ENCODE peak calls at places on chromosomes 1 and 21, in five cellular contexts. Y is activated T-helper 1 cell treated with Interleukin-2 at 50 U/mL for 16 hours, I is left colon, H is GM23248, Q is heart right ventricle. Z is an unnamed sample.

GRCh38 chr21:43858806-43859648 is 6.0 kb upstream of the AGPAT3 start:
- DNase-seq in Q (no peak), Y (no peak), I (peak; percentile 15), H (no peak), Z (peak; percentile 67)

GRCh38 chr1:183724350-183725042 is 71.4 kb upstream of the APOBEC4 start:
- DNase-seq in I (no peak), H (no peak), Q (peak; percentile 58), Y (no peak), Z (no peak)

GRCh38 chr1:175481126-175482071 is 262.0 kb downstream of the TNR start:
- DNase-seq in H (peak; percentile 30), Q (no peak), Y (no peak), I (no peak), Z (no peak)

GRCh38 chr1:56837244-56837926 is 17.2 kb upstream of the C8A start:
- DNase-seq in Q (no peak), I (no peak), H (peak; percentile 35), Y (no peak), Z (no peak)

GRCh38 chr1:39196244-39197215 is 8.0 kb upstream of the MACF1 start:
- DNase-seq in Y (peak; percentile 37), I (no peak), H (peak; percentile 55), Q (peak; percentile 21), Z (no peak)

GRCh38 chr1:84973493-84974334 is 23.2 kb downstream of the MCOLN2 start:
- DNase-seq in Y (no peak), H (peak; percentile 54), Q (no peak), I (no peak), Z (no peak)

GRCh38 chr1:21639594-21640041 is 29.5 kb downstream of the RAP1GAP start:
- DNase-seq in Q (no peak), H (peak; percentile 52), I (no peak), Y (no peak), Z (no peak)

GRCh38 chr1:92201973-92202372 is 15.7 kb upstream of the C1orf146 start:
- DNase-seq in I (no peak), Y (no peak), H (no peak), Q (no peak), Z (no peak)

GRCh38 chr1:228084325-228084724 is 1.8 kb downstream of the ARF1 start:
- DNase-seq in Y (no peak), Q (no peak), H (peak; percentile 94), I (no peak), Z (no peak)

GRCh38 chr21:45455321-45456013 is 50.5 kb downstream of the COL18A1 start:
- DNase-seq in Q (no peak), Y (no peak), H (peak; percentile 69), I (no peak), Z (peak; percentile 81)

GRCh38 chr1:19407494-19408096 is 77.7 kb downstream of the CAPZB start:
- DNase-seq in Y (no peak), H (no peak), Q (no peak), I (no peak), Z (no peak)

GRCh38 chr1:234735976-234736375 is 126.0 kb upstream of the IRF2BP2 start:
- DNase-seq in Q (no peak), Y (no peak), I (no peak), H (no peak), Z (no peak)

GRCh38 chr1:210726621-210727020 is 397.9 kb downstream of the HHAT start:
- DNase-seq in H (peak; percentile 20), I (no peak), Q (peak; percentile 10), Y (no peak), Z (no peak)

GRCh38 chr1:233281711-233282581 is 13.6 kb downstream of the PCNX2 start:
- DNase-seq in I (no peak), Y (no peak), Q (no peak), H (peak; percentile 27), Z (no peak)

GRCh38 chr21:40658237-40658636 is 188.7 kb downstream of the DSCAM start:
- DNase-seq in I (no peak), H (no peak), Y (no peak), Q (no peak), Z (no peak)

GRCh38 chr1:205504311-205505075 is at the start of gene CDK18:
- DNase-seq in H (no peak), Y (no peak), Q (peak; percentile 84), I (peak; percentile 92), Z (no peak)

GRCh38 chr1:235343726-235344125 is 15.4 kb downstream of the GGPS1 start:
- DNase-seq in Y (no peak), I (no peak), H (no peak), Q (no peak), Z (no peak)

GRCh38 chr1:24018611-24019580 is 38.8 kb upstream of the SRSF10 start:
- DNase-seq in I (peak; percentile 95), Q (peak; percentile 99), H (peak; percentile 100), Y (no peak), Z (peak; percentile 98)

GRCh38 chr1:19949016-19949415 is 25.6 kb upstream of the PLA2G2E start:
- DNase-seq in I (no peak), H (peak; percentile 95), Y (no peak), Q (no peak), Z (no peak)

GRCh38 chr1:247111636-247112478 is 7.7 kb upstream of the ZNF669 start:
- DNase-seq in Y (no peak), I (peak; percentile 63), H (peak; percentile 77), Q (peak; percentile 66), Z (peak; percentile 92)

GRCh38 chr1:211704567-211704942 is 29.1 kb upstream of the NEK2 start:
- DNase-seq in I (no peak), Y (no peak), Q (no peak), H (no peak), Z (no peak)

GRCh38 chr1:209645574-209646452 is 6.4 kb downstream of the LAMB3 start:
- DNase-seq in I (no peak), Q (no peak), Y (no peak), H (no peak), Z (no peak)

GRCh38 chr1:202315576-202316168 is 26.1 kb downstream of the UBE2T start:
- DNase-seq in I (peak; percentile 71), Y (peak; percentile 49), H (peak; percentile 80), Q (peak; percentile 61), Z (peak; percentile 88)

GRCh38 chr1:25773441-25774125 is 26.4 kb upstream of the SELENON start:
- DNase-seq in H (peak; percentile 26), Q (no peak), I (peak; percentile 58), Y (no peak), Z (no peak)

GRCh38 chr1:208007319-208007937 is 96.5 kb upstream of the CD34 start:
- DNase-seq in I (no peak), Q (no peak), Y (no peak), H (peak; percentile 22), Z (no peak)

GRCh38 chr1:204294371-204294770 is 65.4 kb downstream of the PLEKHA6 start:
- DNase-seq in I (no peak), H (peak; percentile 94), Q (peak; percentile 45), Y (no peak), Z (peak; percentile 87)

GRCh38 chr21:44020551-44020950 is 8.4 kb downstream of the TRAPPC10 start:
- DNase-seq in Q (no peak), H (no peak), I (no peak), Y (no peak), Z (no peak)

GRCh38 chr1:74578101-74578500 is 65.7 kb upstream of the LRRC53 start:
- DNase-seq in Q (no peak), H (no peak), Y (no peak), I (no peak), Z (no peak)

GRCh38 chr1:152878042-152878441 is at the start of gene SMCP:
- DNase-seq in Y (no peak), Q (no peak), I (no peak), H (peak; percentile 12), Z (no peak)

Z was measured in posterior vena cava.